ENCODE peak calls at places on chromosomes 2 and 18, in eight cellular contexts. One of them, this sample, is unnamed.

GRCh38 chr2:19746611-19747309 is 155.0 kb downstream of the TTC32 start:
- DNase-seq in fibroblast of lung: peak
- DNase-seq in fibroblast of the aortic adventitia: peak
- DNase-seq in neural crest cell: peak
- DNase-seq in Panc1: no peak
- DNase-seq in fibroblast of pulmonary artery: no peak
- DNase-seq in nephron progenitor cell: peak
- DNase-seq in endodermal cell: peak
- DNase-seq in this sample: peak

GRCh38 chr18:9535430-9535972 is 60.2 kb downstream of the RALBP1 start:
- DNase-seq in fibroblast of pulmonary artery: peak
- DNase-seq in Panc1: no peak
- DNase-seq in fibroblast of the aortic adventitia: peak
- DNase-seq in fibroblast of lung: peak
- DNase-seq in nephron progenitor cell: no peak
- DNase-seq in endodermal cell: no peak
- DNase-seq in neural crest cell: no peak
- DNase-seq in this sample: no peak

GRCh38 chr2:120539937-120540718 is 194.2 kb downstream of the INHBB start:
- DNase-seq in neural crest cell: no peak
- DNase-seq in Panc1: no peak
- DNase-seq in endodermal cell: peak
- DNase-seq in nephron progenitor cell: peak
- DNase-seq in fibroblast of pulmonary artery: peak
- DNase-seq in fibroblast of the aortic adventitia: peak
- DNase-seq in fibroblast of lung: peak
- DNase-seq in this sample: no peak

GRCh38 chr2:196598846-196599245 is 40.7 kb upstream of the CCDC150 start:
- DNase-seq in nephron progenitor cell: no peak
- DNase-seq in Panc1: no peak
- DNase-seq in fibroblast of pulmonary artery: no peak
- DNase-seq in neural crest cell: no peak
- DNase-seq in endodermal cell: no peak
- DNase-seq in fibroblast of the aortic adventitia: peak
- DNase-seq in fibroblast of lung: no peak
- DNase-seq in this sample: no peak

GRCh38 chr2:178105566-178105965 is 6.7 kb upstream of the RBM45 start:
- DNase-seq in neural crest cell: no peak
- DNase-seq in fibroblast of lung: no peak
- DNase-seq in nephron progenitor cell: no peak
- DNase-seq in endodermal cell: no peak
- DNase-seq in fibroblast of the aortic adventitia: no peak
- DNase-seq in fibroblast of pulmonary artery: no peak
- DNase-seq in Panc1: no peak
- DNase-seq in this sample: no peak

GRCh38 chr2:205706769-205707375 is 24.6 kb downstream of the NRP2 start:
- DNase-seq in fibroblast of lung: peak
- DNase-seq in neural crest cell: no peak
- DNase-seq in fibroblast of pulmonary artery: peak
- DNase-seq in nephron progenitor cell: no peak
- DNase-seq in Panc1: no peak
- DNase-seq in fibroblast of the aortic adventitia: peak
- DNase-seq in endodermal cell: peak
- DNase-seq in this sample: peak

GRCh38 chr2:112658301-112658700 is 12.6 kb downstream of the SLC20A1 start:
- DNase-seq in Panc1: no peak
- DNase-seq in fibroblast of the aortic adventitia: peak
- DNase-seq in fibroblast of lung: no peak
- DNase-seq in nephron progenitor cell: no peak
- DNase-seq in fibroblast of pulmonary artery: no peak
- DNase-seq in endodermal cell: no peak
- DNase-seq in neural crest cell: no peak
- DNase-seq in this sample: no peak

GRCh38 chr2:180823546-180824141 is 156.8 kb upstream of the UBE2E3 start:
- DNase-seq in endodermal cell: no peak
- DNase-seq in nephron progenitor cell: no peak
- DNase-seq in neural crest cell: no peak
- DNase-seq in Panc1: no peak
- DNase-seq in fibroblast of pulmonary artery: peak
- DNase-seq in fibroblast of lung: peak
- DNase-seq in fibroblast of the aortic adventitia: peak
- DNase-seq in this sample: no peak

GRCh38 chr2:167411367-167411766 is 523.1 kb downstream of the XIRP2 start:
- DNase-seq in Panc1: no peak
- DNase-seq in fibroblast of pulmonary artery: peak
- DNase-seq in fibroblast of lung: peak
- DNase-seq in neural crest cell: no peak
- DNase-seq in endodermal cell: no peak
- DNase-seq in fibroblast of the aortic adventitia: no peak
- DNase-seq in nephron progenitor cell: no peak
- DNase-seq in this sample: no peak

GRCh38 chr2:74440378-74441110 is 1.2 kb downstream of the RTKN start:
- DNase-seq in nephron progenitor cell: peak
- DNase-seq in fibroblast of lung: peak
- DNase-seq in endodermal cell: peak
- DNase-seq in neural crest cell: peak
- DNase-seq in fibroblast of pulmonary artery: peak
- DNase-seq in fibroblast of the aortic adventitia: peak
- DNase-seq in Panc1: no peak
- DNase-seq in this sample: peak

GRCh38 chr2:107669335-107669734 is 157.4 kb upstream of the RGPD4 start:
- DNase-seq in neural crest cell: no peak
- DNase-seq in Panc1: no peak
- DNase-seq in nephron progenitor cell: no peak
- DNase-seq in fibroblast of lung: no peak
- DNase-seq in fibroblast of the aortic adventitia: peak
- DNase-seq in fibroblast of pulmonary artery: peak
- DNase-seq in endodermal cell: no peak
- DNase-seq in this sample: no peak

GRCh38 chr2:185668710-185669109 is 69.9 kb upstream of the FSIP2 start:
- DNase-seq in fibroblast of pulmonary artery: peak
- DNase-seq in fibroblast of lung: peak
- DNase-seq in Panc1: no peak
- DNase-seq in nephron progenitor cell: no peak
- DNase-seq in fibroblast of the aortic adventitia: peak
- DNase-seq in neural crest cell: no peak
- DNase-seq in endodermal cell: no peak
- DNase-seq in this sample: no peak

GRCh38 chr2:241035142-241035817 is 36.9 kb downstream of the SNED1 start:
- DNase-seq in fibroblast of the aortic adventitia: no peak
- DNase-seq in nephron progenitor cell: peak
- DNase-seq in fibroblast of pulmonary artery: no peak
- DNase-seq in fibroblast of lung: no peak
- DNase-seq in neural crest cell: no peak
- DNase-seq in endodermal cell: peak
- DNase-seq in Panc1: no peak
- DNase-seq in this sample: no peak

GRCh38 chr2:241545113-241545512 is 13.4 kb upstream of the BOK start:
- DNase-seq in neural crest cell: no peak
- DNase-seq in fibroblast of lung: peak
- DNase-seq in nephron progenitor cell: no peak
- DNase-seq in fibroblast of the aortic adventitia: peak
- DNase-seq in Panc1: no peak
- DNase-seq in fibroblast of pulmonary artery: peak
- DNase-seq in endodermal cell: peak
- DNase-seq in this sample: no peak

GRCh38 chr2:8803658-8804379 is 33.6 kb downstream of the KIDINS220 start:
- DNase-seq in fibroblast of pulmonary artery: peak
- DNase-seq in nephron progenitor cell: no peak
- DNase-seq in fibroblast of lung: peak
- DNase-seq in fibroblast of the aortic adventitia: peak
- DNase-seq in neural crest cell: no peak
- DNase-seq in endodermal cell: no peak
- DNase-seq in Panc1: peak
- DNase-seq in this sample: no peak

GRCh38 chr2:144501118-144501517 is 18.8 kb downstream of the ZEB2 start:
- DNase-seq in fibroblast of pulmonary artery: peak
- DNase-seq in endodermal cell: no peak
- DNase-seq in neural crest cell: no peak
- DNase-seq in fibroblast of the aortic adventitia: no peak
- DNase-seq in nephron progenitor cell: no peak
- DNase-seq in Panc1: no peak
- DNase-seq in fibroblast of lung: peak
- DNase-seq in this sample: no peak

GRCh38 chr2:208545398-208546042 is 138.9 kb downstream of the PTH2R start:
- DNase-seq in fibroblast of lung: no peak
- DNase-seq in Panc1: no peak
- DNase-seq in neural crest cell: no peak
- DNase-seq in fibroblast of pulmonary artery: no peak
- DNase-seq in endodermal cell: peak
- DNase-seq in nephron progenitor cell: no peak
- DNase-seq in fibroblast of the aortic adventitia: no peak
- DNase-seq in this sample: peak

GRCh38 chr2:177397501-177398289 is 5.1 kb downstream of the AGPS start:
- DNase-seq in Panc1: no peak
- DNase-seq in endodermal cell: no peak
- DNase-seq in fibroblast of pulmonary artery: peak
- DNase-seq in nephron progenitor cell: no peak
- DNase-seq in fibroblast of lung: peak
- DNase-seq in fibroblast of the aortic adventitia: peak
- DNase-seq in neural crest cell: no peak
- DNase-seq in this sample: no peak

GRCh38 chr2:237488295-237488694 is 1.2 kb downstream of the MLPH start:
- DNase-seq in endodermal cell: no peak
- DNase-seq in fibroblast of the aortic adventitia: no peak
- DNase-seq in fibroblast of pulmonary artery: no peak
- DNase-seq in neural crest cell: no peak
- DNase-seq in fibroblast of lung: no peak
- DNase-seq in nephron progenitor cell: no peak
- DNase-seq in Panc1: no peak
- DNase-seq in this sample: no peak

GRCh38 chr18:35076556-35076955 is 35.3 kb downstream of the MAPRE2 start:
- DNase-seq in neural crest cell: no peak
- DNase-seq in fibroblast of pulmonary artery: peak
- DNase-seq in Panc1: no peak
- DNase-seq in fibroblast of lung: peak
- DNase-seq in endodermal cell: no peak
- DNase-seq in fibroblast of the aortic adventitia: peak
- DNase-seq in nephron progenitor cell: no peak
- DNase-seq in this sample: no peak

GRCh38 chr2:222835142-222835822 is 25.6 kb upstream of the ACSL3 start:
- DNase-seq in endodermal cell: no peak
- DNase-seq in fibroblast of pulmonary artery: no peak
- DNase-seq in nephron progenitor cell: no peak
- DNase-seq in fibroblast of lung: no peak
- DNase-seq in fibroblast of the aortic adventitia: no peak
- DNase-seq in neural crest cell: no peak
- DNase-seq in Panc1: no peak
- DNase-seq in this sample: no peak

GRCh38 chr2:1491751-1492150 is 78.5 kb downstream of the TPO start:
- DNase-seq in fibroblast of the aortic adventitia: no peak
- DNase-seq in neural crest cell: no peak
- DNase-seq in fibroblast of lung: no peak
- DNase-seq in fibroblast of pulmonary artery: no peak
- DNase-seq in endodermal cell: no peak
- DNase-seq in nephron progenitor cell: no peak
- DNase-seq in Panc1: no peak
- DNase-seq in this sample: no peak

GRCh38 chr2:1494257-1494656 is 81.0 kb downstream of the TPO start:
- DNase-seq in fibroblast of lung: no peak
- DNase-seq in Panc1: no peak
- DNase-seq in fibroblast of pulmonary artery: no peak
- DNase-seq in fibroblast of the aortic adventitia: no peak
- DNase-seq in neural crest cell: no peak
- DNase-seq in endodermal cell: no peak
- DNase-seq in nephron progenitor cell: no peak
- DNase-seq in this sample: no peak

GRCh38 chr2:1494906-1495305 is 81.6 kb downstream of the TPO start:
- DNase-seq in fibroblast of the aortic adventitia: no peak
- DNase-seq in fibroblast of pulmonary artery: no peak
- DNase-seq in nephron progenitor cell: no peak
- DNase-seq in endodermal cell: no peak
- DNase-seq in Panc1: no peak
- DNase-seq in fibroblast of lung: no peak
- DNase-seq in neural crest cell: no peak
- DNase-seq in this sample: no peak

GRCh38 chr2:1493361-1494126 is 80.3 kb downstream of the TPO start:
- DNase-seq in fibroblast of lung: no peak
- DNase-seq in neural crest cell: no peak
- DNase-seq in fibroblast of the aortic adventitia: no peak
- DNase-seq in nephron progenitor cell: no peak
- DNase-seq in Panc1: no peak
- DNase-seq in fibroblast of pulmonary artery: no peak
- DNase-seq in endodermal cell: no peak
- DNase-seq in this sample: no peak

GRCh38 chr2:1492696-1493095 is 79.4 kb downstream of the TPO start:
- DNase-seq in Panc1: no peak
- DNase-seq in nephron progenitor cell: no peak
- DNase-seq in fibroblast of lung: no peak
- DNase-seq in fibroblast of pulmonary artery: no peak
- DNase-seq in fibroblast of the aortic adventitia: no peak
- DNase-seq in neural crest cell: no peak
- DNase-seq in endodermal cell: no peak
- DNase-seq in this sample: no peak
- TF ChIP-seq CTCF in Panc1: no peak
- TF ChIP-seq CTCF in nephron progenitor cell: no peak
- TF ChIP-seq CTCF in fibroblast of lung: no peak
- TF ChIP-seq CTCF in fibroblast of pulmonary artery: no peak
- TF ChIP-seq CTCF in fibroblast of the aortic adventitia: no peak
- TF ChIP-seq CTCF in neural crest cell: no peak
- TF ChIP-seq CTCF in endodermal cell: no peak
- TF ChIP-seq CTCF in this sample: no peak

GRCh38 chr2:42598656-42599267 is 30.3 kb downstream of the MTA3 start:
- DNase-seq in fibroblast of the aortic adventitia: no peak
- DNase-seq in endodermal cell: peak
- DNase-seq in fibroblast of pulmonary artery: no peak
- DNase-seq in nephron progenitor cell: no peak
- DNase-seq in Panc1: no peak
- DNase-seq in fibroblast of lung: no peak
- DNase-seq in neural crest cell: no peak
- DNase-seq in this sample: no peak
- TF ChIP-seq CTCF in fibroblast of the aortic adventitia: no peak
- TF ChIP-seq CTCF in endodermal cell: peak
- TF ChIP-seq CTCF in fibroblast of pulmonary artery: peak
- TF ChIP-seq CTCF in nephron progenitor cell: no peak
- TF ChIP-seq CTCF in Panc1: no peak
- TF ChIP-seq CTCF in fibroblast of lung: no peak
- TF ChIP-seq CTCF in neural crest cell: no peak
- TF ChIP-seq CTCF in this sample: no peak

DNA sequence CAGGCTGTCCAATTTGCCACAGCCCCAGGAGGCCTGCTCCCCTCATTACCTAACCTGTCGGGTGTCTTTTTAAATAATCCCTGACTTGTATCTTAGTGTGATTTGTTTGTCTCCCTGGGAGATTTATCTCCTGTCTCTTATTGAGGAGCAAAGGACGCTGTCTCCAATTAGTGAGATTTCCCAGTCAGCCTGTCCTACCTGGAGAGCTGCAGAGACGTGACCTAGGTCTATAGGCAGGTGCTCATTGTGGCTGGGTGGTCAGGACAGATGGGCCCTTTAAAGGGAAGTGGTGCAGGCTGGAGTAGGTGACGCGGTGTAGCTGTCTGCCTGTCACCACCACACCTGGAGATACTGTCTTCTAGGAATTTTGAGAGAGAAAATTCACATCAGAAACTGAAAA is 28.0 kb downstream of the PLB1 start:
- DNase-seq in fibroblast of lung: no peak
- DNase-seq in neural crest cell: no peak
- DNase-seq in nephron progenitor cell: no peak
- DNase-seq in endodermal cell: no peak
- DNase-seq in fibroblast of the aortic adventitia: no peak
- DNase-seq in Panc1: no peak
- DNase-seq in fibroblast of pulmonary artery: no peak
- DNase-seq in this sample: no peak
- TF ChIP-seq CTCF in fibroblast of lung: no peak
- TF ChIP-seq CTCF in neural crest cell: no peak
- TF ChIP-seq CTCF in nephron progenitor cell: no peak
- TF ChIP-seq CTCF in endodermal cell: no peak
- TF ChIP-seq CTCF in fibroblast of the aortic adventitia: no peak
- TF ChIP-seq CTCF in Panc1: no peak
- TF ChIP-seq CTCF in fibroblast of pulmonary artery: no peak
- TF ChIP-seq CTCF in this sample: no peak

GRCh38 chr2:232761301-232761907 is 15.0 kb downstream of the KCNJ13 start:
- DNase-seq in fibroblast of pulmonary artery: peak
- DNase-seq in endodermal cell: peak
- DNase-seq in fibroblast of the aortic adventitia: peak
- DNase-seq in neural crest cell: no peak
- DNase-seq in Panc1: peak
- DNase-seq in nephron progenitor cell: no peak
- DNase-seq in fibroblast of lung: peak
- DNase-seq in this sample: peak
- TF ChIP-seq CTCF in fibroblast of pulmonary artery: peak
- TF ChIP-seq CTCF in endodermal cell: peak
- TF ChIP-seq CTCF in fibroblast of the aortic adventitia: peak
- TF ChIP-seq CTCF in neural crest cell: peak
- TF ChIP-seq CTCF in Panc1: peak
- TF ChIP-seq CTCF in nephron progenitor cell: peak
- TF ChIP-seq CTCF in fibroblast of lung: peak
- TF ChIP-seq CTCF in this sample: peak